ENCODE peak calls at places on chromosome 14, in five cellular contexts. One of them, this sample, is unnamed.

GRCh38 chr14:89236846-89237245 is 180.2 kb downstream of the FOXN3 start:
- DNase-seq in SK-N-SH: no peak
- DNase-seq in GM12878: no peak
- DNase-seq in K562: no peak
- DNase-seq in HepG2: no peak
- DNase-seq in this sample: no peak

GRCh38 chr14:89675590-89675989 is 258.6 kb upstream of the FOXN3 start:
- DNase-seq in SK-N-SH: no peak
- DNase-seq in GM12878: no peak
- DNase-seq in K562: no peak
- DNase-seq in HepG2: no peak
- DNase-seq in this sample: no peak

GRCh38 chr14:41532255-41532654 is 74.4 kb upstream of the LRFN5 start:
- DNase-seq in SK-N-SH: no peak
- DNase-seq in GM12878: no peak
- DNase-seq in K562: no peak
- DNase-seq in HepG2: no peak
- DNase-seq in this sample: no peak

GRCh38 chr14:101116486-101117130 is 213.1 kb upstream of the RTL1 start:
- DNase-seq in SK-N-SH: no peak
- DNase-seq in GM12878: no peak
- DNase-seq in K562: no peak
- DNase-seq in HepG2: no peak
- DNase-seq in this sample: no peak

GRCh38 chr14:87108726-87109125 is 884.3 kb downstream of the GALC start:
- DNase-seq in SK-N-SH: no peak
- DNase-seq in GM12878: no peak
- DNase-seq in K562: no peak
- DNase-seq in HepG2: no peak
- DNase-seq in this sample: no peak

GRCh38 chr14:64974563-64974962 is 2.4 kb upstream of the RAB15 start:
- DNase-seq in SK-N-SH: no peak
- DNase-seq in GM12878: no peak
- DNase-seq in K562: no peak
- DNase-seq in HepG2: no peak
- DNase-seq in this sample: no peak

GRCh38 chr14:74616507-74616906 is 4.5 kb upstream of the LTBP2 start:
- DNase-seq in SK-N-SH: no peak
- DNase-seq in GM12878: no peak
- DNase-seq in K562: no peak
- DNase-seq in HepG2: no peak
- DNase-seq in this sample: no peak

GRCh38 chr14:95562892-95563685 is 28.2 kb downstream of the GLRX5 start:
- DNase-seq in SK-N-SH: no peak
- DNase-seq in GM12878: no peak
- DNase-seq in K562: no peak
- DNase-seq in HepG2: peak
- DNase-seq in this sample: no peak

GRCh38 chr14:98634043-98634820 is 637.8 kb downstream of the BCL11B start:
- DNase-seq in SK-N-SH: no peak
- DNase-seq in GM12878: no peak
- DNase-seq in K562: no peak
- DNase-seq in HepG2: no peak
- DNase-seq in this sample: no peak

GRCh38 chr14:56491299-56492285 is 88.0 kb upstream of the TMEM260 start:
- DNase-seq in SK-N-SH: peak
- DNase-seq in GM12878: peak
- DNase-seq in K562: peak
- DNase-seq in HepG2: peak
- DNase-seq in this sample: peak

GRCh38 chr14:53881161-53881846 is 75.3 kb downstream of the BMP4 start:
- DNase-seq in SK-N-SH: no peak
- DNase-seq in GM12878: no peak
- DNase-seq in K562: no peak
- DNase-seq in HepG2: peak
- DNase-seq in this sample: no peak

GRCh38 chr14:93456356-93456755 is 25.6 kb downstream of the UNC79 start:
- DNase-seq in SK-N-SH: no peak
- DNase-seq in GM12878: no peak
- DNase-seq in K562: no peak
- DNase-seq in HepG2: no peak
- DNase-seq in this sample: no peak

GRCh38 chr14:80388980-80389711 is 177.8 kb upstream of the DIO2 start:
- DNase-seq in SK-N-SH: no peak
- DNase-seq in GM12878: no peak
- DNase-seq in K562: no peak
- DNase-seq in HepG2: no peak
- DNase-seq in this sample: no peak

GRCh38 chr14:74038015-74038859 is 19.1 kb downstream of the BBOF1 start:
- DNase-seq in SK-N-SH: peak
- DNase-seq in GM12878: no peak
- DNase-seq in K562: peak
- DNase-seq in HepG2: peak
- DNase-seq in this sample: peak

GRCh38 chr14:89214221-89214965 is 202.6 kb downstream of the FOXN3 start:
- DNase-seq in SK-N-SH: peak
- DNase-seq in GM12878: no peak
- DNase-seq in K562: no peak
- DNase-seq in HepG2: peak
- DNase-seq in this sample: no peak

GRCh38 chr14:102182190-102182589 is 42.5 kb downstream of the WDR20 start:
- DNase-seq in SK-N-SH: no peak
- DNase-seq in GM12878: no peak
- DNase-seq in K562: no peak
- DNase-seq in HepG2: no peak
- DNase-seq in this sample: no peak

GRCh38 chr14:20247651-20248246 is 8.7 kb downstream of the OR11H4 start:
- DNase-seq in SK-N-SH: peak
- DNase-seq in GM12878: no peak
- DNase-seq in K562: peak
- DNase-seq in HepG2: peak
- DNase-seq in this sample: peak

GRCh38 chr14:50434530-50434929 is 37.8 kb upstream of the CDKL1 start:
- DNase-seq in SK-N-SH: no peak
- DNase-seq in GM12878: no peak
- DNase-seq in K562: no peak
- DNase-seq in HepG2: peak
- DNase-seq in this sample: no peak

GRCh38 chr14:30525833-30526232 is 33.1 kb upstream of the G2E3 start:
- DNase-seq in SK-N-SH: no peak
- DNase-seq in GM12878: no peak
- DNase-seq in K562: no peak
- DNase-seq in HepG2: no peak
- DNase-seq in this sample: no peak

GRCh38 chr14:83975435-83976222 is 1554.3 kb upstream of the FLRT2 start:
- DNase-seq in SK-N-SH: no peak
- DNase-seq in GM12878: no peak
- DNase-seq in K562: no peak
- DNase-seq in HepG2: no peak
- DNase-seq in this sample: no peak

GRCh38 chr14:76473381-76474263 is 97.7 kb downstream of the ESRRB start:
- DNase-seq in SK-N-SH: no peak
- DNase-seq in GM12878: no peak
- DNase-seq in K562: no peak
- DNase-seq in HepG2: no peak
- DNase-seq in this sample: peak

GRCh38 chr14:91752956-91753355 is 21.1 kb upstream of the CATSPERB start:
- DNase-seq in SK-N-SH: no peak
- DNase-seq in GM12878: no peak
- DNase-seq in K562: no peak
- DNase-seq in HepG2: no peak
- DNase-seq in this sample: no peak

GRCh38 chr14:89388853-89389252 is 28.2 kb downstream of the FOXN3 start:
- DNase-seq in SK-N-SH: no peak
- DNase-seq in GM12878: no peak
- DNase-seq in K562: no peak
- DNase-seq in HepG2: no peak
- DNase-seq in this sample: no peak

GRCh38 chr14:100446572-100446971 is 123.4 kb downstream of the SLC25A47 start:
- DNase-seq in SK-N-SH: no peak
- DNase-seq in GM12878: no peak
- DNase-seq in K562: peak
- DNase-seq in HepG2: no peak
- DNase-seq in this sample: peak

GRCh38 chr14:102922490-102923200 is at the start of gene AMN:
- DNase-seq in SK-N-SH: peak
- DNase-seq in GM12878: no peak
- DNase-seq in K562: peak
- DNase-seq in HepG2: peak
- DNase-seq in this sample: no peak

DNA sequence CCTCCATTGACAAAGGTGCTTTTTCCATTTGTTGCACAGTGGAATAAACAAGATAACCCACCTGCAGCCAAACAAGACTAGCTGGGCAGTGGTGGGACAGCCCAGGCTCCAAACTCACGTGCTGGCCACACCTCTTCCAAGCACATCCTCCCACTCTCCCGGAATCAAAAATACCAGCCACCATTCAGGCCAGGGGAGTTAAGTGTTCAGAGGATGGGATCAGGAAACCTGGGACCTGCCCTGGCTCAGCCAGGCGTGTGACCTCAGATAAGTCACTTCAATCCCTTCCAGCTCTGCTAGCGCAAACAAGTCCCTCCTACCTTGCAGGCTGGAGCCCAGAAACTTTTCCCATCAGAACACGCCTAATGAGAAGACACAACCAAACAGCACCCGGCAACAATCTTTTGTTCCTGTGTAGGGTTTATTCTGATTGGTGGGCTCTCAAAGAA is 43.3 kb downstream of the ACTN1 start:
- DNase-seq in SK-N-SH: no peak
- DNase-seq in GM12878: no peak
- DNase-seq in K562: no peak
- DNase-seq in HepG2: no peak
- DNase-seq in this sample: no peak
- TF ChIP-seq FOXM1 in SK-N-SH: no peak
- TF ChIP-seq FOXM1 in GM12878: no peak
- TF ChIP-seq FOXM1 in K562: no peak
- TF ChIP-seq FOXM1 in HepG2: no peak
- TF ChIP-seq FOXM1 in this sample: no peak

DNA sequence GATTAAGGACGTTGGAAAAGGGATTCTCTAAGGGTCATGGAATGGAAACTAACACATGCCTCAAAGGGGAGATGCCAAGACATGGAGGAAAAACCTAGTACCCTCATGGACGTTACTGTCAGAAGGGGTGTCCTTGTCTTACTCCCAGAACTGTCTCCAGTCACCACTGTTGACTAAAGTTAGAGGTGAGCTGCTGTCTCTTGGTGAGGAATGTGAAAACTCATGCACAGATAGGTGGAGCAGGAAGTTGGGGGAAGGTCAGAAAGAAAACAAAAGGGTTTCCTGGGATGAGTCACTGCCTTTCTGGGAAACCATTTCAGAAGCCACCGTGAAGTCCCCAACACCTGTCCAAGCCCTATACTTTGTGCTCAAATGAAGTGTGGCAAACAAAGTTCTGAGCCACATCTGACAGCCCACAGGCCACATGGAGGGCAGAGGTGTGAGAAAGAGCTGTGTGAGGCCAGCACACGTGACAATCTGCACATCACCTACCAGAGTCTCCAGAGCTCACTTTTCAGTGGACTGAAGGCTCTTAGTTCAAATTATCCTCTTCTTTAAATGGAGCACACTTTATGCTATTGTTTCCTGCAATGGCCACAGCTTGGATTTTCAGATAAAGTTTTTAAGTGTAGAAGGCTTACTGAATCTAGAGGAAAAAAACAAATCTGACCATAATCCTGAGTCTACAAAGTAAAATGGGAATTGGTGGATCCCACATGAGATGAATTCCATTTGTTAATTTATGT is 92.9 kb upstream of the EGLN3 start:
- DNase-seq in SK-N-SH: no peak
- DNase-seq in GM12878: peak
- DNase-seq in K562: peak
- DNase-seq in HepG2: peak
- DNase-seq in this sample: no peak
- TF ChIP-seq FOXM1 in SK-N-SH: no peak
- TF ChIP-seq FOXM1 in GM12878: peak
- TF ChIP-seq FOXM1 in K562: no peak
- TF ChIP-seq FOXM1 in HepG2: no peak
- TF ChIP-seq FOXM1 in this sample: no peak

GRCh38 chr14:104133496-104133895 is 4.9 kb upstream of the KIF26A start:
- DNase-seq in SK-N-SH: peak
- DNase-seq in GM12878: no peak
- DNase-seq in K562: no peak
- DNase-seq in HepG2: no peak
- DNase-seq in this sample: no peak

GRCh38 chr14:104136472-104137296 is 1.7 kb upstream of the KIF26A start:
- DNase-seq in SK-N-SH: peak
- DNase-seq in GM12878: no peak
- DNase-seq in K562: no peak
- DNase-seq in HepG2: no peak
- DNase-seq in this sample: no peak

GRCh38 chr14:104134061-104134965 is 4.1 kb upstream of the KIF26A start:
- DNase-seq in SK-N-SH: peak
- DNase-seq in GM12878: no peak
- DNase-seq in K562: no peak
- DNase-seq in HepG2: no peak
- DNase-seq in this sample: no peak

GRCh38 chr14:104135904-104136471 is 2.4 kb upstream of the KIF26A start:
- DNase-seq in SK-N-SH: peak
- DNase-seq in GM12878: no peak
- DNase-seq in K562: no peak
- DNase-seq in HepG2: no peak
- DNase-seq in this sample: peak

GRCh38 chr14:104135121-104135903 is 3.1 kb upstream of the KIF26A start:
- DNase-seq in SK-N-SH: peak
- DNase-seq in GM12878: no peak
- DNase-seq in K562: no peak
- DNase-seq in HepG2: peak
- DNase-seq in this sample: peak
- TF ChIP-seq FOXM1 in SK-N-SH: no peak
- TF ChIP-seq FOXM1 in GM12878: no peak
- TF ChIP-seq FOXM1 in K562: no peak
- TF ChIP-seq FOXM1 in HepG2: no peak
- TF ChIP-seq FOXM1 in this sample: no peak

GRCh38 chr14:35343709-35344474 is 51.7 kb downstream of the PSMA6 start:
- DNase-seq in SK-N-SH: no peak
- DNase-seq in GM12878: no peak
- DNase-seq in K562: no peak
- DNase-seq in HepG2: no peak
- DNase-seq in this sample: no peak

GRCh38 chr14:35346738-35347322 is 54.6 kb downstream of the PSMA6 start:
- DNase-seq in SK-N-SH: no peak
- DNase-seq in GM12878: no peak
- DNase-seq in K562: no peak
- DNase-seq in HepG2: no peak
- DNase-seq in this sample: no peak

GRCh38 chr14:35349496-35349895 is 55.1 kb downstream of the NFKBIA start:
- DNase-seq in SK-N-SH: no peak
- DNase-seq in GM12878: no peak
- DNase-seq in K562: no peak
- DNase-seq in HepG2: no peak
- DNase-seq in this sample: no peak

GRCh38 chr14:35349966-35350365 is 54.6 kb downstream of the NFKBIA start:
- DNase-seq in SK-N-SH: no peak
- DNase-seq in GM12878: no peak
- DNase-seq in K562: no peak
- DNase-seq in HepG2: no peak
- DNase-seq in this sample: no peak

GRCh38 chr14:35347323-35348043 is 55.3 kb downstream of the PSMA6 start:
- DNase-seq in SK-N-SH: peak
- DNase-seq in GM12878: no peak
- DNase-seq in K562: no peak
- DNase-seq in HepG2: peak
- DNase-seq in this sample: no peak
- TF ChIP-seq FOXM1 in SK-N-SH: no peak
- TF ChIP-seq FOXM1 in GM12878: no peak
- TF ChIP-seq FOXM1 in K562: no peak
- TF ChIP-seq FOXM1 in HepG2: no peak
- TF ChIP-seq FOXM1 in this sample: no peak

GRCh38 chr14:97217094-97217885 is 420.1 kb downstream of the VRK1 start:
- DNase-seq in SK-N-SH: no peak
- DNase-seq in GM12878: no peak
- DNase-seq in K562: no peak
- DNase-seq in HepG2: no peak
- DNase-seq in this sample: no peak
- TF ChIP-seq FOXM1 in SK-N-SH: no peak
- TF ChIP-seq FOXM1 in GM12878: no peak
- TF ChIP-seq FOXM1 in K562: no peak
- TF ChIP-seq FOXM1 in HepG2: no peak
- TF ChIP-seq FOXM1 in this sample: no peak